ENCODE peak calls at places on chromosomes 11 and 22, in eight cellular contexts. W is lower leg skin, K is foreskin fibroblast, G is AG04450, C is glutamatergic neuron, L is endothelial cell, A is coronary artery, H is mucosa of descending colon. J is an unnamed sample.

GRCh38 chr22:50467773-50468440 is 6.9 kb downstream of the SBF1 start:
- DNase-seq in W (no peak), K (no peak), G (no peak), C (no peak), L (no peak), A (no peak), H (no peak), J (no peak)

GRCh38 chr11:126816655-126817054 is 183.9 kb downstream of the KIRREL3 start:
- DNase-seq in W (no peak), K (peak), G (no peak), C (no peak), L (no peak), A (no peak), H (no peak), J (no peak)

GRCh38 chr11:88320149-88320559 is 17.4 kb downstream of the CTSC start:
- DNase-seq in W (no peak), K (peak), G (peak), C (no peak), L (no peak), A (no peak), H (no peak), J (no peak)

GRCh38 chr11:103659138-103659734 is 377.2 kb upstream of the DDI1 start:
- DNase-seq in W (no peak), K (peak), G (no peak), C (no peak), L (peak), A (no peak), H (no peak), J (no peak)

GRCh38 chr11:74409633-74410032 is 11.4 kb upstream of the PGM2L1 start:
- DNase-seq in W (no peak), K (no peak), G (no peak), C (no peak), L (no peak), A (no peak), H (no peak), J (no peak)

GRCh38 chr11:62245271-62245753 is 3.3 kb downstream of the SCGB1D2 start:
- DNase-seq in W (no peak), K (peak), G (no peak), C (no peak), L (peak), A (no peak), H (no peak), J (peak)

GRCh38 chr11:115129771-115130306 is 374.4 kb downstream of the CADM1 start:
- DNase-seq in W (no peak), K (no peak), G (no peak), C (no peak), L (no peak), A (no peak), H (no peak), J (peak)

GRCh38 chr11:62613275-62613864 is 313 bp downstream of the ROM1 start:
- DNase-seq in W (no peak), K (peak), G (no peak), C (peak), L (peak), A (peak), H (no peak), J (peak)

GRCh38 chr11:2797741-2798361 is 87.7 kb downstream of the CDKN1C start:
- DNase-seq in W (no peak), K (no peak), G (no peak), C (peak), L (no peak), A (peak), H (peak), J (no peak)

GRCh38 chr11:105456950-105457349 is 152.9 kb upstream of the GRIA4 start:
- DNase-seq in W (no peak), K (no peak), G (no peak), C (no peak), L (no peak), A (no peak), H (no peak), J (no peak)

GRCh38 chr22:36055376-36056310 is 27.0 kb upstream of the RBFOX2 start:
- DNase-seq in W (no peak), K (peak), G (no peak), C (peak), L (no peak), A (no peak), H (no peak), J (peak)

GRCh38 chr22:49872347-49872746 is 18.7 kb downstream of the ZBED4 start:
- DNase-seq in W (no peak), K (no peak), G (no peak), C (no peak), L (no peak), A (no peak), H (no peak), J (no peak)

GRCh38 chr11:106086850-106087249 is 9.4 kb downstream of the AASDHPPT start:
- DNase-seq in W (no peak), K (peak), G (no peak), C (no peak), L (no peak), A (no peak), H (no peak), J (no peak)

GRCh38 chr22:37089451-37089850 is 20.1 kb downstream of the TMPRSS6 start:
- DNase-seq in W (no peak), K (no peak), G (no peak), C (no peak), L (no peak), A (no peak), H (no peak), J (no peak)

GRCh38 chr11:37286890-37287289 is 688.9 kb upstream of the RAG2 start:
- DNase-seq in W (no peak), K (no peak), G (no peak), C (no peak), L (no peak), A (no peak), H (no peak), J (no peak)

GRCh38 chr22:48531721-48532435 is 1295.8 kb downstream of the BRD1 start:
- DNase-seq in W (no peak), K (no peak), G (no peak), C (no peak), L (no peak), A (no peak), H (no peak), J (no peak)

GRCh38 chr11:123173040-123173855 is 21.8 kb downstream of the CLMP start:
- DNase-seq in W (no peak), K (peak), G (peak), C (no peak), L (no peak), A (no peak), H (no peak), J (no peak)

GRCh38 chr11:14418801-14419417 is 59.9 kb upstream of the RRAS2 start:
- DNase-seq in W (no peak), K (peak), G (no peak), C (no peak), L (no peak), A (no peak), H (no peak), J (no peak)

GRCh38 chr22:40247976-40248375 is 70.3 kb downstream of the TNRC6B start:
- DNase-seq in W (no peak), K (no peak), G (no peak), C (no peak), L (no peak), A (no peak), H (peak), J (no peak)

GRCh38 chr11:118114266-118114665 is 27.5 kb upstream of the SMIM35 start:
- DNase-seq in W (no peak), K (no peak), G (no peak), C (no peak), L (no peak), A (no peak), H (no peak), J (no peak)
- TF ChIP-seq CTCF in W (no peak), K (no peak), G (no peak), C (no peak), L (no peak), A (no peak), H (no peak), J (no peak)

DNA sequence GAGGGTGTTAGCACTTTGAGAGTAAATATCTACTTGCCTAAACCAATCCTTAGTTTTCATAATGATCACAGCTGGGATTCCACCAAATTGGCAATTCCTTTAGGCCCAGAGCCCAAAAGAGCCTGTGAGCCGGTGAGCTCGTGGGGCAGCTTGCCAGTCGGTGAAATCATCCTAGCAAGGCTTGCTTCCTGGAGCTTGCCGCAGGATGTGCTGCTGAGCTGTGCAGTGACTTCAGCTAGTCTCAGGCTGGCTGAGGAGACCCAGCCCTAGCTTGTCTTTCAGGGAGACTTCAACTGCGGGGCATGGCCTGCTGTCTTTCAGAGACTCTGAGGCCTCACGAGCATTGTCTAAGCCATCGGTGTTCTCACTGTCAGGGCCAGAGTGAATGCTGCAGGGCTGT is 73.6 kb upstream of the SUSD2 start:
- DNase-seq in W (peak), K (peak), G (peak), C (no peak), L (no peak), A (peak), H (peak), J (no peak)
- TF ChIP-seq CTCF in W (no peak), K (peak), G (peak), C (no peak), L (no peak), A (peak), H (no peak), J (no peak)

DNA sequence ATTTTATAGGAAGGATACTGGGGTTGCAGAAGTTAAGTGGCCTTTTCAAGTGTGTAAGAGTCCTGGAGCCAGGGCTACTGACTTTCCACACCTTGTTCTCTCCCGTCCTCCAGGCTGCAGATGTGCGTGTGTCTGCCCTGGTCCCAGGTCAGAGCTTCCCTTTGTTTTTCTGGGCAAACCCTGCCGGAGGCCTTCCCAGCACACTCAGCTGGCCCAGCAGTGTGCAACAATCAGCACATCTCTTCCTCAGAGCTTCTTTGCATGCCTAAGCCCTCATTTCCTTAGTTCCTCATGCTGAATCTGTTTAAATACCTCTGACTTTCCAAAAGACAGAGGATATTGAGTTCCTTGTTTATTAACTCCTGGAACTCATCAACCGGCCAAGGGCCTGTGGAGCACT is 80.6 kb downstream of the KCNJ1 start:
- DNase-seq in W (no peak), K (no peak), G (no peak), C (no peak), L (no peak), A (no peak), H (no peak), J (no peak)
- TF ChIP-seq CTCF in W (no peak), K (no peak), G (no peak), C (no peak), L (no peak), A (no peak), H (no peak), J (no peak)

DNA sequence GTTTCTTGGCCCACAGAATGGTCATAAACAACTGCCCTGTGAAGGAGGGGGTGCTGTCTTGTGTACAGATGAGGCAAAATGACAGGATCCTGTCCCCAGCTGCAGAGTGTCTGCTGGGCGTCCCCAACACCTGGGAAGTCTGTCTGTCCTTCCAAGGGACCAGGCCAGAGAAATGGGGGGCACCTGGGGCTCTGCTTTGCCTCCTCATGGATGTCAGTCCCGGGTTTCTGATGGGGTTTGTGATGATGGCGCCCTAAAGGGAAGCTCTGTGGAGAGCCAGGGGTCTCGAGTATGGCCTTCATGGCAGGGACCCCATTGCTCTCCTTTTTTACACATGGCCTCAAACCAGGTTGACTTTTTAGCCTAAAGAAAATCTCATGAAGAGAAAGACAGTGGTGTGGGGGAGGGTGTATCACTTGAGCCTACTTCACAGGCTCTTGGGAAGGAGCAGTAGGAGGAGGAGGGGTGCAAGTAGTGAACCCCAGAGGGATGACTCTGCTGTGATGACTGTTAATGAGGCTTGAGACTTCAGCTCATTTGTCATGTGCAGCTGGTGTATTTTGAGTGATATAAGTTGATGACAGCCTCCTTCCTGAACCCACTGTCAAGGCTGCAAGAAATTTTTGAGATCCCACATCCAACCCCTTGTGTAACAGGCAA is 40.6 kb upstream of the TUB start:
- DNase-seq in W (no peak), K (no peak), G (no peak), C (no peak), L (no peak), A (no peak), H (no peak), J (no peak)
- TF ChIP-seq CTCF in W (no peak), K (no peak), G (no peak), C (no peak), L (no peak), A (no peak), H (no peak), J (no peak)

DNA sequence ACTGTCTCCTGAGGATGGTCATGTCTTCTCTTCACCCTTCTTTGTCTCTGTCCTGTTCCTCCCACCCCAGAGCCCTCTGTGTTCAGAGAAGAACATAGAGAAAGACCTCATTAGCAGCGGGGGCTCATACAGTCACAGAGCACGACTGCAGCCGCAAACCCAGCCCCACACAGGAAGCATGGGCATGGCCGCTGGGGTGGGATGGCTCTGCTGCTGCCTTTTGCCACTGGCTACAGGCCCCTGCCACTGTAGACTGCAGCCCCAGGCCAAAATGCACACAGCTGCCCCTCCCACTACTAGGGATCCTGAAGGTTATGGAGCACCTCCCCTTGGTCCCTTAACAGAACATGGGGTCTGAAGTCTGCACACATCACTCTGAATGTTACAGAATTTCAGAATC is 34.9 kb upstream of the KLHL35 start:
- DNase-seq in W (no peak), K (no peak), G (no peak), C (no peak), L (no peak), A (no peak), H (no peak), J (no peak)
- TF ChIP-seq CTCF in W (no peak), K (no peak), G (no peak), C (no peak), L (no peak), A (no peak), H (no peak), J (no peak)

GRCh38 chr11:93478841-93479240 is 64.3 kb downstream of the SMCO4 start:
- DNase-seq in W (no peak), K (no peak), G (no peak), C (no peak), L (no peak), A (no peak), H (no peak), J (no peak)

GRCh38 chr11:93480756-93481155 is 62.4 kb downstream of the SMCO4 start:
- DNase-seq in W (no peak), K (no peak), G (no peak), C (no peak), L (no peak), A (no peak), H (no peak), J (no peak)

GRCh38 chr11:93484716-93485115 is 58.5 kb downstream of the SMCO4 start:
- DNase-seq in W (no peak), K (peak), G (peak), C (no peak), L (no peak), A (no peak), H (no peak), J (no peak)

GRCh38 chr11:93481279-93481678 is 61.9 kb downstream of the SMCO4 start:
- DNase-seq in W (no peak), K (no peak), G (no peak), C (no peak), L (no peak), A (no peak), H (peak), J (no peak)

DNA sequence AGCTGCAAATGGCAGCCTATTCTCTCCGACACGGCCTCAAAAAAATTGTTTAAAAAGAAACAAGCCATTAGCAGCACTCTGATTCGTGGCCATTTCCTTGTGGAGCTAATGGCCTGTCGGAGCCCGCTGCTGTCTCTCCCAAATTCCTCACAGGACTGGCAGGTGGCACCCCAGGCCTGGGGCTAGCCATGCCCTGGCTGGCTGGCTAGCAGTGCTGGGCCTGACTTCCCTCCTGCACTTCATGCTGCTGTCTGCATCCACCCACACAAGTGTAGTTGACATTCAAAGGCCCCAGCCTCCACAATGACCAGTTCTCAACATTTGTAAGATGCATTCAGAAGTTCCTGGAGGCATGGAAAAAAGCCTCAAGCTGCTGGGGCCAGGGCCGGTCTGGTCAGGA is 61.5 kb downstream of the SMCO4 start:
- DNase-seq in W (no peak), K (no peak), G (no peak), C (no peak), L (no peak), A (no peak), H (no peak), J (no peak)
- TF ChIP-seq CTCF in W (no peak), K (no peak), G (no peak), C (no peak), L (no peak), A (no peak), H (no peak), J (no peak)